ENCODE peak calls at places on chromosomes 5 and 9, in five cellular contexts. X, E, J, R and A are unnamed samples.

GRCh38 chr5:65127181-65127901 is 354.4 kb downstream of the ADAMTS6 start:
- DNase-seq in J (no peak), R (no peak), X (no peak), E (no peak), A (no peak)

GRCh38 chr5:56302027-56302426 is 68.9 kb upstream of the ANKRD55 start:
- DNase-seq in R (no peak), E (no peak), X (no peak), J (no peak), A (no peak)

GRCh38 chr9:98410185-98410697 is 154.8 kb upstream of the TBC1D2 start:
- DNase-seq in J (peak; percentile 19), R (no peak), E (peak; percentile 4), X (no peak), A (peak; percentile 60)

GRCh38 chr5:81207009-81207408 is 26.1 kb upstream of the CKMT2 start:
- DNase-seq in R (no peak), J (no peak), E (peak; percentile 13), X (no peak), A (peak; percentile 22)

GRCh38 chr9:103483471-103484096 is 488.5 kb downstream of the CYLC2 start:
- DNase-seq in X (no peak), E (no peak), R (no peak), J (no peak), A (no peak)

GRCh38 chr5:78886650-78887230 is 98.4 kb downstream of the ARSB start:
- DNase-seq in X (no peak), J (no peak), R (no peak), E (peak; percentile 44), A (peak; percentile 22)

GRCh38 chr9:24817756-24818155 is 272.1 kb upstream of the IZUMO3 start:
- DNase-seq in J (no peak), R (no peak), E (no peak), X (no peak), A (no peak)

GRCh38 chr5:12354686-12355085 is 450.4 kb upstream of the CTNND2 start:
- DNase-seq in R (no peak), J (no peak), X (no peak), E (no peak), A (no peak)

GRCh38 chr9:33222031-33222430 is 17.9 kb upstream of the SPINK4 start:
- DNase-seq in E (peak; percentile 69), X (no peak), J (no peak), R (no peak), A (no peak)

GRCh38 chr5:74095871-74096270 is 469.9 kb downstream of the ARHGEF28 start:
- DNase-seq in J (no peak), X (no peak), E (no peak), R (no peak), A (no peak)

GRCh38 chr5:9239071-9239470 is 306.8 kb downstream of the SEMA5A start:
- DNase-seq in J (no peak), E (no peak), R (no peak), X (no peak), A (no peak)

GRCh38 chr5:132265336-132266030 is 8.0 kb downstream of the PDLIM4 start:
- DNase-seq in J (peak; percentile 38), R (peak; percentile 67), X (no peak), E (no peak), A (peak; percentile 38)

GRCh38 chr5:80182802-80183645 is 72.8 kb downstream of the SERINC5 start:
- DNase-seq in J (no peak), R (no peak), X (no peak), E (peak; percentile 76), A (no peak)

GRCh38 chr9:89311346-89312153 is 555 bp downstream of the CKS2 start:
- DNase-seq in E (peak; percentile 47), R (no peak), J (no peak), X (peak; percentile 53), A (no peak)

GRCh38 chr9:19199012-19199411 is 31.5 kb upstream of the DENND4C start:
- DNase-seq in J (no peak), R (no peak), E (no peak), X (no peak), A (no peak)

DNA sequence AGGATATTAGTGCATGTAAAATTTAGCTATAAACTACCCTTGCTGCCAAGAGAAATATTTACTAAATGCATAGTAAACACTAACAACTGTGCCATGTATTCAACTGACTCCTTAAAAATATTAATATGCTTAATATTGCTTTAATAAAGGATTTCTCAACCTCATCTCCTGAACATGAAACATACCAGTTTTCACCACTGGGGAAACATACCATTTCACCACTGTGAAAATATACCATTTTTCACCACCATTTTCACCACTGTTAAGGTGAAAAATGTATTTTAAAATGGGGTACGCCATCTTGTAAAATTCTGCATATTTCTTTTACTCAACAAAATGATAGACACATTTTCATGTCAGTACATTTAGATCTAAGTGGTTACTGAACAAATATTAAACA is 4.5 kb downstream of the RAB14 start:
- DNase-seq in X (no peak), J (no peak), E (no peak), R (no peak), A (no peak)
- H3K4me1 ChIP-seq in X (peaks cover 31% of the 10 kb centered on the region), J (peaks cover 85% of the 10 kb centered on the region), E (peaks cover 82% of the 10 kb centered on the region), R (peaks cover 6% of the 10 kb centered on the region), A (peaks cover 78% of the 10 kb centered on the region)

GRCh38 chr5:109743041-109743531 is 53.4 kb downstream of the MAN2A1 start:
- DNase-seq in X (no peak), E (no peak), J (no peak), R (no peak), A (no peak)
- H3K27ac ChIP-seq in X (no peak overlapping the region), E (no peak overlapping the region), J (peak overlapping the region; percentile 55), R (no peak overlapping the region), A (peak overlapping the region; percentile 74)

GRCh38 chr5:62155988-62156387 is 150.0 kb upstream of the KIF2A start:
- DNase-seq in E (no peak), R (no peak), X (no peak), J (no peak), A (no peak)
- H3K9me3 ChIP-seq in E (no peaks in the 10 kb centered on the region), R (no peaks in the 10 kb centered on the region), X (no peaks in the 10 kb centered on the region), J (peaks cover 6% of the 10 kb centered on the region), A (no peaks in the 10 kb centered on the region)

DNA sequence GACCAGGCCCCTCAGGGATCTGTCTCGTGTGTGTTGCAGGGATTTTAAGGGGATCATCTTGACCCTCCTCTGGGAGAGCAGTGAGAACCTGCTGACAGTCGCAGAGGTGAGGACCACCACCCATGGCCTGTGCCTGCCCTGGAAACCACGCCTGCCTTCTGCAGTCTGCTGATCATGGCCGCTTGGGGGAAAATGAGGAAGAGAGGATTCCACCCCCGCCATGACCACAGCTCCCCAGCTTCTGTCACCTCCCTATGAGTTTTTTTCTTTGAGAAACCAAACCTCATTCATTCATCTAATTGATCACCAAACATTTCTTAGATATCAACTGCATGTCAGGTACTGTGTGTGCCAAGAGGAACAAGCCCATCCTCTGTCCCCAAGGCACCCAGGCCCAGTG is 46.3 kb upstream of the TDRD7 start:
- DNase-seq in X (no peak), R (no peak), J (no peak), E (no peak), A (no peak)
- H3K4me1 ChIP-seq in X (no peaks in the 10 kb centered on the region), R (no peaks in the 10 kb centered on the region), J (no peaks in the 10 kb centered on the region), E (no peaks in the 10 kb centered on the region), A (no peaks in the 10 kb centered on the region)

GRCh38 chr5:158496624-158497023 is 603.1 kb downstream of the EBF1 start:
- DNase-seq in E (no peak), R (no peak), J (no peak), X (no peak), A (no peak)

GRCh38 chr5:158494541-158494940 is 605.2 kb downstream of the EBF1 start:
- DNase-seq in J (no peak), X (no peak), R (no peak), E (no peak), A (no peak)

GRCh38 chr5:158487677-158488076 is 612.0 kb downstream of the EBF1 start:
- DNase-seq in J (no peak), E (no peak), X (no peak), R (no peak), A (no peak)

GRCh38 chr5:158489207-158489532 is 610.5 kb downstream of the EBF1 start:
- DNase-seq in E (no peak), J (no peak), R (no peak), X (no peak), A (no peak)

DNA sequence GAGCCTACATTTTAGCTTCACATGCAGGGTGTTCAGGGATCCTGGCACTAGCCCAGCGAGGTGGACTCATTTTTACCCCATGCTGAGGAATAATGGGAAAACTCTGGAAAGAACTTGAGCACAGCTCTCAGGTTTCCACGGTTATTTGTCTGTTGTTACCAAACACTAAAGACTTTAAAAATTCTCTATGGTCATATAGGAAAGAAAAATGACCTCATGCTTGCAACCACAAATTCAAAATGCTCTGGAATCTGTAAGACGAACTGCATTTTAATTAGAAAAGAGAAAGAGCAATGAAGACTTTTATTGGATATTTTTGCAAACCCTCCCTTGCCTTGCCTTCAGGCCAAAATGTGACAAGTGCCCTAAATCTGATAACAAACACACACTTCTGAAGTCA is 606.9 kb downstream of the EBF1 start:
- DNase-seq in E (no peak), J (no peak), R (no peak), X (no peak), A (no peak)
- H3K27ac ChIP-seq in E (no peak overlapping the region), J (no peak overlapping the region), R (no peak overlapping the region), X (no peak overlapping the region), A (no peak overlapping the region)

GRCh38 chr5:2300861-2301610 is 418.3 kb upstream of the IRX4 start:
- DNase-seq in E (no peak), X (no peak), R (no peak), J (no peak), A (no peak)
- H3K9me3 ChIP-seq in E (no peaks in the 10 kb centered on the region), X (no peaks in the 10 kb centered on the region), R (no peaks in the 10 kb centered on the region), J (no peaks in the 10 kb centered on the region), A (peaks cover 18% of the 10 kb centered on the region)

GRCh38 chr5:171310816-171311697 is 2.0 kb downstream of the TLX3 start:
- DNase-seq in X (no peak), J (no peak), E (no peak), R (no peak), A (peak; percentile 29)

GRCh38 chr5:171313481-171314206 is 4.6 kb downstream of the TLX3 start:
- DNase-seq in X (no peak), R (no peak), E (no peak), J (no peak), A (no peak)

GRCh38 chr5:171310334-171310815 is 1.3 kb downstream of the TLX3 start:
- DNase-seq in X (no peak), J (no peak), R (no peak), E (no peak), A (no peak)

GRCh38 chr5:171311698-171312083 is 2.6 kb downstream of the TLX3 start:
- DNase-seq in E (no peak), J (no peak), X (no peak), R (no peak), A (no peak)

GRCh38 chr5:171312129-171312819 is 3.2 kb downstream of the TLX3 start:
- DNase-seq in E (no peak), J (no peak), R (no peak), X (no peak), A (no peak)
- H3K4me1 ChIP-seq in E (no peaks in the 10 kb centered on the region), J (peaks cover 84% of the 10 kb centered on the region), R (peaks cover 12% of the 10 kb centered on the region), X (no peaks in the 10 kb centered on the region), A (no peaks in the 10 kb centered on the region)

DNA sequence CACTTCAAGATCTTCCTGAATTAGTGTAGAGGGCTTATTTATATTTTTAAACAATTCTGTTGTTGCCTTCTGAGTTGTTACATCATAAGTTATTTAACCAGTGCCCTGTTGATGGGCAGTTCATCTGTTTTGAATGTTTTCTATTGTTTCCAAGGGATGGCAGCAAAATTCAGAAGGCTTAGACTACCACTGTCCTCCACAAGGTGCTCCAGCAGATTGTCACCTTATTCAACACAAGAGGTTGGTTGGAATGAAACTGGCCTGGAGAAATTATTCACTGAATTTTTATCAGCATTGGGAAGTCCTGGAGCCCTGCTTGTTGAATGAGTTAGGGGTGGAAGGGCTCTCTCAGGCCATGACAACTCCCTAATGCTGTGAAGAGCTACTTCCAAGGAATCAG is 1.3 kb upstream of the KLHL9 start:
- DNase-seq in R (no peak), X (no peak), E (peak; percentile 21), J (no peak), A (no peak)
- H3K27ac ChIP-seq in R (no peak overlapping the region), X (no peak overlapping the region), E (no peak overlapping the region), J (no peak overlapping the region), A (no peak overlapping the region)